ENCODE peak calls at places on chromosome 6, in eight cellular contexts. S is SJSA1; P is Peyer's patch; M is body of pancreas; X is heart right ventricle; K is adrenal gland; U is CD8-positive, alpha-beta T cell; D is left ventricle myocardium inferior. W is an unnamed sample.

GRCh38 chr6:141562181-141562800 is 570.4 kb upstream of the GJE1 start:
- DNase-seq in S (no peak), P (no peak), M (peak; percentile 7), X (peak; percentile 23), K (peak; percentile 22), U (no peak), D (peak; percentile 29), W (peak; percentile 71)

GRCh38 chr6:150915156-150915555 is 49.7 kb downstream of the MTHFD1L start:
- DNase-seq in S (no peak), P (no peak), M (no peak), X (no peak), K (no peak), U (no peak), D (no peak), W (no peak)

GRCh38 chr6:147001621-147002020 is 202.6 kb upstream of the STXBP5 start:
- DNase-seq in S (no peak), P (no peak), M (no peak), X (no peak), K (no peak), U (no peak), D (no peak), W (no peak)

GRCh38 chr6:1230689-1231605 is 81.0 kb upstream of the FOXQ1 start:
- DNase-seq in S (no peak), P (no peak), M (no peak), X (no peak), K (no peak), U (no peak), D (no peak), W (no peak)

GRCh38 chr6:160027076-160027475 is 58.2 kb downstream of the IGF2R start:
- DNase-seq in S (no peak), P (no peak), M (no peak), X (no peak), K (no peak), U (no peak), D (no peak), W (no peak)

GRCh38 chr6:39416728-39417127 is 94.2 kb upstream of the KCNK16 start:
- DNase-seq in S (peak; percentile 94), P (no peak), M (no peak), X (no peak), K (no peak), U (no peak), D (no peak), W (no peak)

GRCh38 chr6:113464959-113465358 is 392.2 kb upstream of the MARCKS start:
- DNase-seq in S (no peak), P (no peak), M (no peak), X (no peak), K (no peak), U (no peak), D (no peak), W (no peak)

GRCh38 chr6:68364276-68364785 is 270.8 kb upstream of the ADGRB3 start:
- DNase-seq in S (no peak), P (no peak), M (no peak), X (no peak), K (no peak), U (no peak), D (no peak), W (no peak)

GRCh38 chr6:14166821-14167220 is 49.2 kb downstream of the CD83 start:
- DNase-seq in S (no peak), P (no peak), M (no peak), X (no peak), K (no peak), U (no peak), D (no peak), W (no peak)

GRCh38 chr6:111952326-111952725 is 79.1 kb upstream of the FYN start:
- DNase-seq in S (no peak), P (no peak), M (no peak), X (no peak), K (no peak), U (no peak), D (no peak), W (no peak)

GRCh38 chr6:31407699-31408098 is 4.3 kb downstream of the MICA start:
- DNase-seq in S (no peak), P (no peak), M (no peak), X (no peak), K (no peak), U (no peak), D (no peak), W (no peak)

GRCh38 chr6:124963416-124964083 is 1.3 kb downstream of the RNF217 start:
- DNase-seq in S (peak; percentile 54), P (no peak), M (no peak), X (no peak), K (peak; percentile 37), U (no peak), D (no peak), W (no peak)

GRCh38 chr6:142943746-142944125 is 1.2 kb downstream of the HIVEP2 start:
- DNase-seq in S (no peak), P (peak; percentile 41), M (no peak), X (peak; percentile 14), K (peak; percentile 16), U (no peak), D (no peak), W (no peak)

GRCh38 chr6:2891768-2892170 is 11.3 kb downstream of the SERPINB9 start:
- DNase-seq in S (no peak), P (peak; percentile 88), M (no peak), X (no peak), K (no peak), U (peak; percentile 53), D (no peak), W (no peak)

GRCh38 chr6:85673198-85674139 is 30.8 kb upstream of the SYNCRIP start:
- DNase-seq in S (no peak), P (no peak), M (no peak), X (no peak), K (no peak), U (no peak), D (no peak), W (no peak)

GRCh38 chr6:85672623-85673022 is 29.9 kb upstream of the SYNCRIP start:
- DNase-seq in S (no peak), P (no peak), M (no peak), X (no peak), K (no peak), U (no peak), D (no peak), W (no peak)

GRCh38 chr6:85669735-85670194 is 27.1 kb upstream of the SYNCRIP start:
- DNase-seq in S (no peak), P (peak; percentile 18), M (no peak), X (no peak), K (no peak), U (peak; percentile 2), D (no peak), W (no peak)

GRCh38 chr6:85672050-85672449 is 29.4 kb upstream of the SYNCRIP start:
- DNase-seq in S (no peak), P (no peak), M (no peak), X (no peak), K (no peak), U (no peak), D (no peak), W (no peak)

DNA sequence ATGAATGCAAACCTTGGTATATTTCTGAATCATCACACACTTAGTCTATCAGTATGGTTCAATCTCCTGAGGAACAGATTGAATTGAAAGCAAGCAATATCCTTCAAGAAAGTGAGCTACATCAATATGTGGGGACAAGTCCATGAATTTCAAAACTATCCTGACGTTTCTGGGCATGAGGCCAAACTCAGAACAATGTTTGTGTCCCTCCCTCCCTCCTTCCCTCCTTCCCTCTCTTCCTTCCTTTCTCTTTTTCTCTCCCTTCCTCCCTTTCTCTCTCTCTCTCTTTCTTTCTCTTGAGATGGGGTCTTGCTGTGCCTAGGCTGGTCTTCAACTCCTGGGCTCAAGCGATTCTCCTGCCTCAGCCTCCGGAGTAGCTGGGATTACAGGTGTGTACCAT is 27.9 kb upstream of the SYNCRIP start:
- DNase-seq in S (no peak), P (no peak), M (no peak), X (no peak), K (peak; percentile 22), U (no peak), D (no peak), W (no peak)
- H3K4me1 ChIP-seq in S (peaks cover 29% of the 10 kb centered on the region), P (peaks cover 13% of the 10 kb centered on the region), M (peaks cover 27% of the 10 kb centered on the region), X (peaks cover 3% of the 10 kb centered on the region), K (peaks cover 13% of the 10 kb centered on the region), U (peaks cover 43% of the 10 kb centered on the region), D (peaks cover 40% of the 10 kb centered on the region), W (no peaks in the 10 kb centered on the region)

DNA sequence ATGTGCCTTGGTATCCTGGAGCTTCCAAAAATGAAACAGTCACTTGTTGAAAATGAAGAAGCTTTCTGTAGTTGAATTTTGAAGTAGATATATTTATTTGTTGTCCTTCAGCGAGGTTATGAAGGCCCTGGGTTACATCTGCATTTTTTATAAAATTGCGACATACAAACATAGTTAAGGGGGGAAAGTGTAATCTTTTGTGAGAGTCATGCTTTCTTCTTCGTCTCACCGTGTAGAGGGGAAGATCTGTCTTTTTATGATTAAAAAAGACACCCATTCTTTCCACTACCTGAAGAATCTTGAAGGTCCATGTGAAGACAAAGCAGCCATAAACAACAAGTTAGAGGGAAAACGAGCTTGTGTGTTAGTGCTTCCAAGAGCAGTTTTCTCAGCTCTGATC is 37.0 kb downstream of the RREB1 start:
- DNase-seq in S (no peak), P (no peak), M (no peak), X (no peak), K (no peak), U (no peak), D (no peak), W (no peak)
- H3K4me1 ChIP-seq in S (peaks cover 54% of the 10 kb centered on the region), P (peaks cover 68% of the 10 kb centered on the region), M (peaks cover 92% of the 10 kb centered on the region), X (peaks cover 10% of the 10 kb centered on the region), K (peaks cover 42% of the 10 kb centered on the region), U (peaks cover 46% of the 10 kb centered on the region), D (peaks cover 94% of the 10 kb centered on the region), W (peaks cover 2% of the 10 kb centered on the region)

DNA sequence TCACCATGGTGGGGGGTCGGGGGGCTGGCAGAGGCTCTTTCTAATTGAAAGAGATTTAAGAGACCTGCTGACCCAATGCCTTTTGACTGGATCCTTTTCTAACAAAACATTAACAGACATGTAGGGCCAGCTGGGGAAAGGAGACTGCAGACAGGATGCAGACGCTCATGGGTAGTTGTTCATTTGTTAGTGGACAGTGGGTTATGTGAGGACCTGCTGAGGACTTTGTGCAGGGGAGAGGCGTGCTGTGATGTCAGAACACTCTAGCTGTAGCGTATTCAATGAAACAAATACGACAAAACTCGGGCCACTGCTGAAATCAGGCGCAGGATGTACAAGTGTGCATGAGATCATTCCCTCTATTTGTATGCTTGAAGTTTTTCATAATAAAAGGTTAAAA is 1.1 kb downstream of the IP6K3 start:
- DNase-seq in S (no peak), P (no peak), M (no peak), X (no peak), K (no peak), U (no peak), D (no peak), W (no peak)
- H3K4me1 ChIP-seq in S (peaks cover 35% of the 10 kb centered on the region), P (peaks cover 18% of the 10 kb centered on the region), M (peaks cover 19% of the 10 kb centered on the region), X (peaks cover 6% of the 10 kb centered on the region), K (no peaks in the 10 kb centered on the region), U (no peaks in the 10 kb centered on the region), D (peaks cover 44% of the 10 kb centered on the region), W (peaks cover 25% of the 10 kb centered on the region)

DNA sequence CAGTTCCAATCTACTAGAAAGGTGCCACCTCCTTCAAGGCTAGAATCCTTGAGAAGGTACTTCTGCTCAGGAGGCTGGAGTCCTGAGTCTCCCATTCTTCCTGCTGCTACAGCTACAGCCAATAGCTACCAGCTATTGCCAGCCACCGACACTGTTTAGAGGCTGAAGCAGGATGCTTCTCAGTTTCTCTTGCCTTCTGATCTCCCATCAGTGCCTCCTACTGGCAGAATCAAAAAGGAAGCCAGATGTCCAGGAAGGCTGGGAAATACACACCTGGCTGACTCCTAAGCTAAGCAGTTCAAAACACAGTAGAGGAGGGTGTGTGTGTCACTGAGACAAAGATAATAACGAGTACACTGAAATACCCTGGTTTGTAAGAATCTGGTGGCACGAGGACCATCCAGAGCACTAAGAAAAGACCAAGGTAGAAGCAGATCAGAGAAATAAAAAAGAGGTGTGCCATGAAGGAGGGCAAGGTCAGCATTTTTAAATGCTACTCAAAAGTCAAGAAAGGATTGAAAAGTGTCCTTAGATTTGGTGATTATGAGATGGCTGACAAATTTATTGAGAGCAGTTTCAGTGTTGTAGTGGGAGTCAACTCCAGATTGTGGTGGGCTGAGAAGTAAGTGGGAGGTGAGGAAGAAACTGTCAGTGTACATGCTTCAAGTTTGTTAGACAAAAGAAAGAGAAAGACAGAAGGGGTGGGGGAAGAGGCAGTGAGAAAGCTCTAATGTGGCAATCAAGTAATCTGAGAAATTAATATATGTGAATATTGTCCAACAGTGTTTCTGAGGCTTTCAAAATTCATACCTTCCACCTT is 2.3 kb upstream of the HLA-DMA start:
- DNase-seq in S (no peak), P (no peak), M (peak; percentile 73), X (no peak), K (no peak), U (no peak), D (no peak), W (no peak)
- H3K4me1 ChIP-seq in S (no peaks in the 10 kb centered on the region), P (peaks cover 9% of the 10 kb centered on the region), M (peaks cover 22% of the 10 kb centered on the region), X (no peaks in the 10 kb centered on the region), K (peaks cover 19% of the 10 kb centered on the region), U (peaks cover 23% of the 10 kb centered on the region), D (peaks cover 22% of the 10 kb centered on the region), W (no peaks in the 10 kb centered on the region)